ENCODE peak calls at places on chromosome 21, in four cellular contexts. V is GM12865, F is brain microvascular endothelial cell, B is NB4. M is an unnamed sample.

GRCh38 chr21:36704958-36705678 is 6.2 kb downstream of the SIM2 start:
- DNase-seq in F (no peak), V (no peak), B (no peak), M (no peak)

GRCh38 chr21:14888202-14888601 is 176.6 kb downstream of the NRIP1 start:
- DNase-seq in B (no peak), F (no peak), V (no peak), M (no peak)

GRCh38 chr21:16072692-16073091 is 342.9 kb downstream of the USP25 start:
- DNase-seq in V (no peak), F (peak), B (no peak), M (peak)

GRCh38 chr21:32949701-32950100 is 76.0 kb upstream of the OLIG2 start:
- DNase-seq in F (no peak), B (no peak), V (no peak), M (no peak)

GRCh38 chr21:36734367-36735200 is 35.7 kb downstream of the SIM2 start:
- DNase-seq in V (no peak), F (no peak), B (no peak), M (no peak)

GRCh38 chr21:38263493-38263892 is 6.7 kb downstream of the KCNJ15 start:
- DNase-seq in V (no peak), F (peak), B (no peak), M (no peak)

GRCh38 chr21:32994305-32994704 is 31.4 kb upstream of the OLIG2 start:
- DNase-seq in V (peak), F (peak), B (peak), M (no peak)

GRCh38 chr21:34029724-34030528 is 43.5 kb upstream of the MRPS6 start:
- DNase-seq in F (peak), B (peak), V (peak), M (peak)

GRCh38 chr21:40043423-40043822 is 176.2 kb downstream of the PCP4 start:
- DNase-seq in F (no peak), V (no peak), B (peak), M (no peak)
- TF ChIP-seq CTCF in F (no peak), V (no peak), B (no peak), M (no peak)

GRCh38 chr21:27021801-27022200 is 54.9 kb upstream of the ADAMTS5 start:
- DNase-seq in F (no peak), B (no peak), V (no peak), M (no peak)

GRCh38 chr21:27023186-27023585 is 56.3 kb upstream of the ADAMTS5 start:
- DNase-seq in B (no peak), F (no peak), V (no peak), M (no peak)

GRCh38 chr21:27024971-27025370 is 58.1 kb upstream of the ADAMTS5 start:
- DNase-seq in F (no peak), V (no peak), B (no peak), M (no peak)

GRCh38 chr21:27024316-27024715 is 57.4 kb upstream of the ADAMTS5 start:
- DNase-seq in B (no peak), V (no peak), F (peak), M (no peak)

GRCh38 chr21:27026501-27026900 is 59.6 kb upstream of the ADAMTS5 start:
- DNase-seq in F (no peak), V (no peak), B (no peak), M (no peak)
- H3K4me3 ChIP-seq in F (no peak), V (no peak), B (no peak), M (no peak)

GRCh38 chr21:26087223-26087918 is 83.2 kb downstream of the APP start:
- DNase-seq in F (no peak), V (no peak), B (no peak), M (no peak)

GRCh38 chr21:26089730-26090129 is 80.8 kb downstream of the APP start:
- DNase-seq in B (no peak), V (no peak), F (no peak), M (no peak)

GRCh38 chr21:26093094-26093493 is 77.5 kb downstream of the APP start:
- DNase-seq in B (no peak), F (peak), V (no peak), M (no peak)

GRCh38 chr21:26095131-26095530 is 75.4 kb downstream of the APP start:
- DNase-seq in V (no peak), B (no peak), F (no peak), M (no peak)

GRCh38 chr21:26091480-26092018 is 79.0 kb downstream of the APP start:
- DNase-seq in V (no peak), F (no peak), B (no peak), M (no peak)
- TF ChIP-seq CTCF in V (no peak), F (peak), B (no peak), M (no peak)

GRCh38 chr21:44356636-44357035 is 3.2 kb downstream of the TRPM2 start:
- DNase-seq in F (no peak), B (no peak), V (no peak), M (no peak)
- H3K4me3 ChIP-seq in F (no peak), B (no peak), V (no peak), M (no peak)

GRCh38 chr21:22728091-22728490 is 1729.9 kb downstream of the NCAM2 start:
- DNase-seq in B (peak), F (no peak), V (no peak), M (no peak)
- TF ChIP-seq CTCF in B (no peak), F (no peak), V (no peak), M (no peak)

GRCh38 chr21:41360072-41360821 is 1.6 kb upstream of the MX2 start:
- DNase-seq in F (no peak), B (no peak), V (no peak), M (no peak)

GRCh38 chr21:41362605-41363369 is 960 bp downstream of the MX2 start:
- DNase-seq in V (no peak), F (no peak), B (no peak), M (no peak)

GRCh38 chr21:41359289-41359688 is 2.5 kb upstream of the MX2 start:
- DNase-seq in F (no peak), B (no peak), V (no peak), M (no peak)

GRCh38 chr21:41361786-41362604 is at the start of gene MX2:
- DNase-seq in B (peak), V (peak), F (peak), M (no peak)

DNA sequence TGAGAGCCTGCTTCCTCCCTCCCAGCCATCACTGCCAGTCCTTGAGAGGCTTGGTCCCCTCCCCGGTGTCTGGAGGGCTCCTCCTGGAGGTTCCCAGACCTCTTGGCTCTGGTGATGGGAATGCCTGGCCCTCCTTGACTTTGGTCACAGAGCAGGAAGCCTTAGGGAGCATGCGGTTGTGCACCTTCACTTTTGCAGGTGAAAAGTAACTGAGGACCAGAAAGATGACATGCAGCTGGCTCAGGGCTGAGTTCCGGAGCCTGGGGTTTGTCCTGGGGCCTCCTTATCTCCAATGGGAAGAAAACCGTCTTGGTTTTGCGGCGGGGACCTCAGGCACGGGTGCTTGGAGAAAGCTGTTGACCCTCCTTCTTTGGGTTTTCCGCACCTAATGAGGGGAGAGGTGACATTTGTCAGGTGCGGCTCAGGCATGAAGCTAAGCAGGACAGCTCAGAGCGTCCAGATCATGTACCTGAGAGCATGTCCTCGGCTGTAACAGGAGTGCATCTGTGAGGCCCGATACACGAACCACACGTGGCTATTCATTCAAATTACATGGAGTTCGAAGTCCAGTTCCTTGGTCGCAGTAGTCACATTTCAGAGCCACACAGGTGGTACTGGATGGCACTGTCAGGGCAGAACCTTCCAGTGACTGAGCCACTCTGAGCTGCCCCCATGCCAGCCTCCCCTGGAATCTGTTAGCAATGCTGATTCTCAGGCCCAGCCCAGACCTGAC is 608 bp upstream of the MX2 start:
- DNase-seq in B (no peak), F (no peak), V (no peak), M (no peak)
- H3K4me3 ChIP-seq in B (no peak), F (no peak), V (peak), M (no peak)

DNA sequence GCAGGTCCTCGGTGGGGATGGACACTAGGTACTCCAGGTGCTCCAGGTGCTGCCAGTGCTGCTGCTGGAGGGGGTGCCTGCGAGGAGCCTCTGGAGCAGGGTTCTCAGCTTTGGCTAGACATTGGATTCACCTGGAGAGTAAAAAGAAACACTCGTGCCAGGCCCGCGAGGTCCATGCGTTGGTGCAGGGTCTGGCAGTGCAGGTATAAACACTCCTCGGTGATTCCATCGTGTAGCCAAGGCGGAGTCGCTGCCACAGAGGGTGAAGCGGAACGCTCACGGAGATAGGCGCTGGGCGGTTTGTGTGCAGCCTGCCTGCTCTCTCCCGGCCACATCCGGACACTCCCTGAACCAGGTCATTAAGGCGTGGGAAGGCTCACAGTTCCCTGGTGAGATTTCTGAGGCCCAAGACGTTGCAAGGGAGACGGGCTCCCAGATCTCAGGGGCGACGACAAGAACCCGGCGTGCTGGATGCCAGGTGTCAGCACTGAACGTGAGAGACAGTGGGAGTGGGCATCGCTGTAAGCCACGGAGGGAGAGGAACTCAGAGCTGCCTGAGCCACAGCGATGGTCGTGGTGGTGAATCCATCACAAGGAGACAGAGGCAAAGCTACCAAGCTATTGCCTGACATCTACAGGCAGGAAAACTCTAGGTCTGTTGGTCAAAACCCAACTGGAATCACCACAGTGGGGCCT is 17.2 kb upstream of the SUMO3 start:
- DNase-seq in B (no peak), F (no peak), V (no peak), M (peak)
- TF ChIP-seq CTCF in B (no peak), F (no peak), V (no peak), M (no peak)

GRCh38 chr21:35206141-35207125 is 157.3 kb upstream of the RUNX1 start:
- DNase-seq in V (peak), F (no peak), B (no peak), M (no peak)

GRCh38 chr21:35208117-35208516 is 159.0 kb upstream of the RUNX1 start:
- DNase-seq in B (no peak), F (no peak), V (no peak), M (no peak)

GRCh38 chr21:35204850-35205564 is 155.9 kb upstream of the RUNX1 start:
- DNase-seq in B (peak), F (peak), V (no peak), M (no peak)

GRCh38 chr21:35208810-35209517 is 159.9 kb upstream of the RUNX1 start:
- DNase-seq in B (no peak), F (no peak), V (no peak), M (no peak)

DNA sequence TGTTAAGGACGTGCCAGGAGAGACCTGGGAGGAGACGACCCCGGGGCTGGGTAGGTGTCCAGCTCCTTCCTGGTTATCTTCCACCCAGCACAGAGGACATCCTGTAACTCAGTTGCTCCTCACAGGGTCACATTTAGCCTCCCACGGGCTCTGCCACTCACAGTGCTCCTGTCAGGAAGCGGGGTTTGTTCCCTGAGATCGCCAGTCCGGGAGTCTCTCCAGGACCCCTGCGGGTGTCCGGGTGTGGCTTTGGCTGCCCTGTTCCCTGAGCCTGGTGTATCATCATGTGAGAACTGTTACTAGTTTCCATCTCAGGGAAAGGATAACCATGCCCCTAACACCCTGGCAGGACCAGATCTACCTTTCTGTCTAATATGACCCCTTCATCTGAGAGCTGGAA is 158.2 kb upstream of the RUNX1 start:
- DNase-seq in B (no peak), F (no peak), V (no peak), M (no peak)
- H3K4me3 ChIP-seq in B (no peak), F (no peak), V (no peak), M (no peak)

M was measured in dorsolateral prefrontal cortex.